ENCODE peak calls at places on chromosomes 11 and 22, in ten cellular contexts. S is H9; T is mesendoderm; H is neuronal stem cell; L is uterus; R is IMR-90; Q is heart left ventricle; P is tibial nerve; E is CD8-positive, alpha-beta memory T cell; U is body of pancreas. W is an unnamed sample.

GRCh38 chr11:75450826-75451783 is 18.1 kb upstream of the KLHL35 start:
- DNase-seq in H (no peak), S (peak; percentile 79), L (no peak), U (no peak), E (no peak), T (peak; percentile 43), R (no peak), Q (peak; percentile 55), P (no peak), W (peak; percentile 78)

GRCh38 chr11:2267306-2267861 is 3.0 kb downstream of the ASCL2 start:
- DNase-seq in P (no peak), T (no peak), Q (no peak), U (peak; percentile 10), L (peak; percentile 11), S (no peak), E (no peak), H (no peak), R (no peak), W (no peak)

GRCh38 chr22:23246982-23247766 is 66.9 kb downstream of the BCR start:
- DNase-seq in R (no peak), H (no peak), E (no peak), S (no peak), L (no peak), P (no peak), T (no peak), Q (no peak), U (no peak), W (no peak)

GRCh38 chr11:91163619-91164451 is 941.0 kb upstream of the CHORDC1 start:
- DNase-seq in H (no peak), R (peak; percentile 34), P (no peak), L (no peak), E (no peak), T (no peak), Q (no peak), S (no peak), U (no peak), W (no peak)

GRCh38 chr11:110566577-110566976 is 136.8 kb downstream of the FDX1 start:
- DNase-seq in P (no peak), U (no peak), L (no peak), E (no peak), T (no peak), Q (no peak), S (no peak), H (no peak), R (no peak), W (no peak)

GRCh38 chr11:46832511-46833214 is 13.4 kb downstream of the CKAP5 start:
- DNase-seq in P (no peak), U (no peak), S (no peak), Q (no peak), T (no peak), E (no peak), H (no peak), R (no peak), L (no peak), W (no peak)

GRCh38 chr11:377174-377865 is 8.0 kb downstream of the B4GALNT4 start:
- DNase-seq in T (no peak), H (no peak), P (no peak), R (no peak), Q (peak; percentile 51), E (no peak), S (no peak), L (no peak), U (no peak), W (no peak)

GRCh38 chr11:115961168-115962003 is 457.2 kb upstream of the CADM1 start:
- DNase-seq in R (no peak), U (no peak), P (no peak), Q (no peak), S (no peak), T (peak; percentile 36), E (no peak), L (no peak), H (no peak), W (no peak)

GRCh38 chr22:21951931-21952465 is 650 bp downstream of the PPM1F start:
- DNase-seq in P (no peak), L (no peak), R (peak; percentile 53), T (peak; percentile 53), E (peak; percentile 20), S (peak; percentile 72), H (no peak), Q (peak; percentile 76), U (peak; percentile 59), W (peak; percentile 75)

GRCh38 chr11:17379383-17380180 is 8.9 kb downstream of the KCNJ11 start:
- DNase-seq in H (no peak), S (no peak), P (no peak), Q (no peak), R (no peak), U (no peak), E (no peak), T (no peak), L (no peak), W (no peak)

GRCh38 chr11:68045900-68046299 is 7.1 kb downstream of the TCIRG1 start:
- DNase-seq in H (no peak), U (peak; percentile 27), Q (peak; percentile 33), P (no peak), R (no peak), T (no peak), L (no peak), S (no peak), E (no peak), W (no peak)

GRCh38 chr11:111018571-111018970 is 227.0 kb upstream of the POU2AF2 start:
- DNase-seq in R (peak; percentile 25), T (no peak), S (no peak), E (no peak), Q (no peak), U (no peak), H (no peak), L (no peak), P (no peak), W (no peak)

GRCh38 chr11:33533668-33534067 is 167.0 kb downstream of the C11orf91 start:
- DNase-seq in E (no peak), R (peak; percentile 54), S (no peak), Q (no peak), T (no peak), H (no peak), U (no peak), L (no peak), P (no peak), W (no peak)

GRCh38 chr11:19173004-19173689 is 28.6 kb downstream of the CSRP3 start:
- DNase-seq in P (no peak), R (no peak), L (no peak), E (no peak), S (no peak), T (no peak), H (no peak), U (no peak), Q (no peak), W (no peak)

GRCh38 chr11:19176629-19177186 is 25.1 kb downstream of the CSRP3 start:
- DNase-seq in U (no peak), S (no peak), L (no peak), Q (no peak), T (peak; percentile 55), H (no peak), R (no peak), E (no peak), P (no peak), W (peak; percentile 54)

DNA sequence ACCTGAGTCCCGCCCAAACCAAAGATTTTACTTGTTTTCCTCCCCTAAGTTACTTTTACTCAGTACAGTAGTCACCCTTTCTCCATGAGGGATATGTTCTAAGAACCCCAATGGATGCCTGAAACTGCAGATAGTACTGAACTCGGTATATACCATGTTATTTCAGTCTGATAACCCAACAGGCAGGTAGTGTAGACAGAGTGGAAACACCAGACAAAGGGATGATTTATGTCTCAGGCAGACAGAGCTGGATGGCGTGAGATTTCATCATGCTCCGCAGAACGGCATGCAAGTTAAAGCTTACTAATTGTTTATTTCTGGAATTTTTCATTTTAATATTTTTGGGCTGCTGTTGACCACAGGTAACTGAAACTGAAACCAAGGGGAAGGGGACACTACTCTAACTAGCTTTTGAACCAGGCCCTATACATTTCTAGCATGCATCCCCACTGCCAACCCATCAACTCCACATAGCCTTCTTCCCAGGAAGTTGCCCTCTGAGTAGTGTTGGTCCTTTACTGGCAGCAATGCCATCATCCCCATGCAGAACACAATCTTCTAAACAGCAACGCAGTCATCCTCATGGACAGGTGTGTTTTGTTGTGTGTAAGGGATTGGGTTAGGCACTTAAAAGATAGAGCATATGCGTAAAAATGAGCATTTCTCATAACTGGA is 27.7 kb downstream of the CSRP3 start:
- DNase-seq in R (no peak), Q (no peak), E (no peak), U (no peak), L (no peak), P (no peak), H (no peak), S (no peak), T (no peak), W (no peak)
- H3K4me1 ChIP-seq in R (no peaks in the 10 kb centered on the region), Q (no peaks in the 10 kb centered on the region), E (no peaks in the 10 kb centered on the region), U (no peaks in the 10 kb centered on the region), L (no peaks in the 10 kb centered on the region), P (no peaks in the 10 kb centered on the region), H (no peaks in the 10 kb centered on the region), S (no peaks in the 10 kb centered on the region), T (no peaks in the 10 kb centered on the region), W (peaks cover 23% of the 10 kb centered on the region)

DNA sequence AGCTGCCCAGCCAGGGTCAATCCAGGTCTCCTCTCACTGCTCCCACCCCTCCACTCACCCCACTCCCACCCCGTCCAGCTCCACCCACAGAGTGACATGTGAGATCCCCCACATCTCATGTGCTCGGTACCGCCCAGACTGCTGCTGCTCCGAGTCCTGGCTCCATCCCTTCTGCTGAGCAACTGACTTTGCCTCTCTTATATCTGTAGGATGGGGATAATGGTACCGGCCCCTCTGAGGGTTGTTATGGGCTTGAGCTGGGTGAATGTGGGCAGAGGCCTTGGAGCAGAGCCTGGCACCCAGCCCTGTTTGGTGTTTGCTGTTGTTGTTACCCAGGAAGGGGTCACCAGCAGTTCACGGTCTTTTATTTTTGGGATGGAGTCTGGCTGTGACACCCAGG is 77.0 kb downstream of the ST3GAL4 start:
- DNase-seq in U (no peak), R (no peak), P (no peak), L (no peak), H (no peak), Q (peak; percentile 39), S (no peak), T (no peak), E (no peak), W (no peak)
- H3K27ac ChIP-seq in U (no peak overlapping the region), R (no peak overlapping the region), P (peak overlapping the region; percentile 73), L (peak overlapping the region; percentile 51), H (no peak overlapping the region), Q (no peak overlapping the region), S (no peak overlapping the region), T (no peak overlapping the region), E (no peak overlapping the region), W (no peak overlapping the region)

DNA sequence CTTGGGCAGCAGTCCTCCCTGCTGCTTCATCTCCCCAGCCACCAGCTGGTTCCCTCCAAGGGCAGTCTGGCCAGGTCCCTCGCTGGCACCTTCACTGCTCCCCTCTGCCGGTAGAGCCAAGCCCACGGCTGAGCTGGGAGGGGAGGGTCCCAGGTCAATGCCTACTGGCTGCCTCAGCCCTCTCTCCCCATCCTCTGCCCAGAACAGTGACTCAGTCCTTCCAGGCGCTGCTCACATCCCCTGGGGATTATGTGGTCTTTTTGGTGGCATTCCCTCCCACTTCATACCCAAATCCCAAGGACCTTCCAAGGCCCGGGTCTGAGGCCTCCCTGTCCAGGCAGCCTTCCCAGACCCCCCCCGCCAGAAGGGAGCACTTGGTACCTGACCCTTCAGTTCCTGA is 44.9 kb downstream of the WNT7B start:
- DNase-seq in L (no peak), E (no peak), T (no peak), U (no peak), H (no peak), P (no peak), S (no peak), R (no peak), Q (no peak), W (no peak)
- H3K4me1 ChIP-seq in L (no peaks in the 10 kb centered on the region), E (no peaks in the 10 kb centered on the region), T (no peaks in the 10 kb centered on the region), U (peaks cover 11% of the 10 kb centered on the region), H (peaks cover 15% of the 10 kb centered on the region), P (no peaks in the 10 kb centered on the region), S (no peaks in the 10 kb centered on the region), R (peaks cover 10% of the 10 kb centered on the region), Q (no peaks in the 10 kb centered on the region), W (no peaks in the 10 kb centered on the region)

GRCh38 chr11:70595452-70595851 is 197.1 kb downstream of the CTTN start:
- DNase-seq in L (no peak), U (no peak), Q (peak; percentile 33), H (no peak), R (no peak), T (no peak), S (no peak), P (no peak), E (no peak), W (no peak)
- H3K27ac ChIP-seq in L (no peak overlapping the region), U (no peak overlapping the region), Q (no peak overlapping the region), H (no peak overlapping the region), R (no peak overlapping the region), T (no peak overlapping the region), S (no peak overlapping the region), P (no peak overlapping the region), E (no peak overlapping the region), W (no peak overlapping the region)